ENCODE peak calls at places on chromosomes 11 and 22, in seven cellular contexts. H is neuronal stem cell, M is esophagus squamous epithelium, Q is choroid plexus epithelial cell, C is neural progenitor cell, L is GM23248, N is IMR-90. X is an unnamed sample.

GRCh38 chr11:110092577-110093406 is at the start of gene ZC3H12C:
- DNase-seq in M (peak), C (peak), L (peak), N (peak), Q (peak), H (peak), X (peak)

GRCh38 chr11:30879322-30880020 is 293.3 kb upstream of the MPPED2 start:
- DNase-seq in C (no peak), H (no peak), L (no peak), M (no peak), Q (no peak), N (no peak), X (no peak)

GRCh38 chr11:126479178-126479930 is 123.9 kb downstream of the ST3GAL4 start:
- DNase-seq in H (no peak), L (no peak), N (no peak), C (no peak), Q (no peak), M (no peak), X (no peak)

GRCh38 chr11:65428578-65429068 is 6.0 kb downstream of the NEAT1 start:
- DNase-seq in N (no peak), H (no peak), Q (no peak), C (no peak), M (no peak), L (no peak), X (no peak)

GRCh38 chr22:40215266-40215665 is 37.5 kb downstream of the TNRC6B start:
- DNase-seq in Q (no peak), N (no peak), C (no peak), M (no peak), H (no peak), L (no peak), X (no peak)

GRCh38 chr11:75191330-75191717 is 40.4 kb downstream of the SLCO2B1 start:
- DNase-seq in Q (no peak), N (no peak), H (peak), M (no peak), L (no peak), C (peak), X (no peak)

GRCh38 chr22:39135092-39135896 is 17.2 kb downstream of the CBX7 start:
- DNase-seq in L (peak), Q (peak), H (no peak), M (no peak), N (no peak), C (peak), X (no peak)

GRCh38 chr22:43880743-43881055 is 11.1 kb downstream of the PNPLA5 start:
- DNase-seq in M (no peak), H (no peak), C (no peak), Q (no peak), N (no peak), L (no peak), X (no peak)

GRCh38 chr22:29245626-29246385 is 22.0 kb downstream of the RHBDD3 start:
- DNase-seq in Q (peak), H (peak), C (peak), N (peak), M (peak), L (peak), X (peak)

GRCh38 chr11:14971865-14972580 is at the start of gene CALCA:
- DNase-seq in C (peak), L (peak), Q (no peak), N (no peak), M (no peak), H (no peak), X (no peak)

GRCh38 chr11:14974723-14975587 is 2.8 kb upstream of the CALCA start:
- DNase-seq in Q (peak), H (peak), C (peak), L (peak), N (peak), M (no peak), X (peak)

GRCh38 chr11:14973621-14974020 is 1.5 kb upstream of the CALCA start:
- DNase-seq in C (peak), Q (peak), N (peak), M (no peak), L (peak), H (peak), X (no peak)

GRCh38 chr11:14972581-14973490 is 685 bp upstream of the CALCA start:
- DNase-seq in N (no peak), M (no peak), Q (no peak), H (no peak), L (no peak), C (peak), X (no peak)

DNA sequence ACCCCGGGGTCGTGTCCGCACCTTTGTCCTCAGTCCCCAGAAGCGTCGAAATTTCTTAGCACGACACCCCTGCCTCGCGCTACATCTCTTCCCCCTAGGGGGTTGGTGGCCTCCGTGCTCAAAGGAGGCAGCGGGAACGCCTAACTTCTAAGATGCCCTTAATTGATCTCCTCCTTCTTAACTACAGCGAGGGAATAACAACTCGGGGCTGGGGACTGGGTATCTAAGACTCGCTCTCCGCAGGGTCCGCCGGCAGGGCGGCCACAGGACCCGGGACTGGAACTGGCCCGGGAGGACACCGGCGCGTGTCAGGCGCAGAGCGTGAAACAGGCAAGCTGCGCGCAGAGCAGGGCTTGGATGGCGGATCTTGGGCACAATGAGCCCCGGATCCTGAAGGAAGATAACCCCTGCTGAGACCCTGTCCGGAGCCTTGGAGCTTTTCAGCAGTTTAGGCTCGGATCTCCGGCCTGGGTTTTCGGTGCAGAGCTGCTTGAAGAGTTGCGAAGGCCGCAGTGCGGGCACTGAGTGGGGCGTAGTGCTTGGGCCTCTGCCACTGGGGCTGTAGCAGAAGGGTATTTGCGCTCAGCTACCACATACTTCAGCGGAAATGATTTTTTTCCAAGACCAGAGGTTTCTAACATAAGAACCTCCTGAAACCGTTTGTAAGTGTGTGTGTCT is 2.0 kb upstream of the CALCA start:
- DNase-seq in L (no peak), M (no peak), N (no peak), C (peak), Q (peak), H (peak), X (no peak)
- H3K4me3 ChIP-seq in L (no peak), M (no peak), N (no peak), C (peak), Q (no peak), H (peak), X (no peak)

DNA sequence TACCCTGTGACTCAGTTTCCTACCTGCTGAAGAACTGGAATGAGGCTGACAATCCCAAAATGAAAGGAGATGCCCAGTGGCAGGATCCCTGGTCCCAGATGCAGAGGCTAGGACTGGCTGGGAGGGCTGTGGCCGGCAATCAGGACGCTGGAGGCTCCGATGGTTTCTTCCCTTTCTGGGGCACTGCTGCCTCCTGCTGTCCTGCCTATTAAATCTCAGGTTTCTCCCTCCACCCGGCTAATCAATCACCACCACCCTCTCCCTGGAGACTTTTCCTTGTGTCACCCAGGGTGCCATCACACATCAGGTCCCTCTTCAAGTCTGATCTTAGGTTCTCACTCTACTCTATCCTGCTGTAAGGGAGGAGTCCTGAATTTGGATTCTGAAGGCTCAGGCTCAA is 82.6 kb downstream of the RCN1 start:
- DNase-seq in C (peak), Q (peak), H (peak), L (peak), N (peak), M (no peak), X (peak)
- H3K4me3 ChIP-seq in C (no peak), Q (no peak), H (no peak), L (peak), N (no peak), M (no peak), X (peak)

GRCh38 chr22:31998784-31999435 is 44.2 kb upstream of the SLC5A1 start:
- DNase-seq in N (no peak), H (no peak), Q (no peak), L (no peak), C (no peak), M (no peak), X (no peak)
- H3K4me3 ChIP-seq in N (no peak), H (no peak), Q (no peak), L (no peak), C (no peak), M (no peak), X (no peak)

DNA sequence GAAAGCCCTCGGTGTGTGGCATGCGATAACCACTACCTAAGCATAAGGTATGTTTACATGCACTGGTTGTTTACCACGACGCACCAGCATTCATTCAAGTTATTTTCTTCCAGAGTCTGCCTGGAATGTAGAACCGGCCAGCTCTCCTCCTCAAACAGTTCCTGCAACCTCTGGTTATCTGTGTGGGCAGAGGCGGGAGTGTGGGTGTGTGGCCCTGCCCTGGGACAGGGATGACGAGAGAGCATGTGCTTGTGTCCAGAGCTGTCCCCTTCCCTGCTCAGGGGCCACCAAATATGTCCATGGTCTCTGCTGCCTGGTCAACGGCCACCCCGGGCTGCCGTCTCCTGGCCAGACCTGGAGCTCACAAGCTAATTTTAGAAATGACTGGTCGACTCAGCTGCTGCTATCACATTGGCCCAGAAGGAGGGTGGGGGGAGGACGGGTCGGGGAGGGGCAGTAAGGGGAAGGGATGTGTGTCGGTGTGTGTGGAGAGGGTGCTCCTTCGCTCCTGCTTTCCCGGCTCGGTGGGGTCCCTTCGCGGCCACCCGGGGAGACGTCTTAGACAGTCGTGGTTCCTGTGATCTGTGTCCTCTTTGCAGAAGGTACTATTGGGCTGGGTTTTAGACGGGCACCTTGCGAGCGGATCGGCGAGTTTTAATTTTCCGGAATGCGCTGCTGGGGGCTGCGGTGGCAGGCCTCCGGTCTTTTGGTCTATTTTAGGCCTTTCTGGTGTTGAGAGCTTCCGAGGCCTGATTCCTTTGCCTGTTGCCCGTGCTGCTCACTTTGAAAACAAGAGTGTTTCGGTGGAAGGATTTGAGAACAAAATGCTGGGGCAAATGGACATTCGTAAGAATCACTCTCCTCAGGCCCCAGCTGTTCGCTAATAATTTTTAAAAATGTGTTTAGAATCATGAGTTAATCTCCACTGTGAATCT is at the start of gene MYO18B:
- DNase-seq in C (no peak), Q (no peak), N (no peak), L (no peak), M (no peak), H (no peak), X (no peak)
- H3K4me3 ChIP-seq in C (no peak), Q (no peak), N (no peak), L (no peak), M (no peak), H (no peak), X (no peak)

DNA sequence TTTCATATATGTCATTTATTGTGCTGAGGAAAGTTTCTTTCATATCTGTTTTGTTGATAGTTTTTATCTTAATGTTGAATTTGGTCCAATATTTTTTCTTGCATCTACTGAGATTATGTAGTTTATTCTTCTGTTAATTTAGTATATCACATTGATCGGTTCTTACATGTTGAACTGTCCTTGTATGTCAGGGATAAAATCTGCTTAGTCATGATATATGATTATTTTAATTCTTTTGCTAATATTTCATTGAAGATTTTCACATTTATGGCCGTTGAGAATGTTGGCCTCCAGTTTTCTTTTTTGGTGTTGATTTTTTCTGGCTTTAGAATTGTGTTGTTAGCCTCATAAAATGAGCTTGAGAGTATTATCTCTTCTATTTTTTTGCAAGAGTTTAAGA is 31.2 kb upstream of the CHORDC1 start:
- DNase-seq in L (no peak), H (no peak), M (no peak), C (no peak), N (no peak), Q (no peak), X (no peak)
- H3K4me3 ChIP-seq in L (no peak), H (no peak), M (no peak), C (no peak), N (no peak), Q (no peak), X (no peak)

GRCh38 chr11:95498731-95499396 is 267.9 kb upstream of the SESN3 start:
- DNase-seq in M (no peak), Q (no peak), N (no peak), H (peak), C (peak), L (peak), X (no peak)
- H3K4me3 ChIP-seq in M (no peak), Q (no peak), N (no peak), H (no peak), C (no peak), L (no peak), X (no peak)

GRCh38 chr22:46239261-46240048 is 10.6 kb downstream of the CDPF1 start:
- DNase-seq in L (no peak), M (no peak), C (no peak), N (no peak), Q (no peak), H (no peak), X (no peak)

GRCh38 chr22:46240917-46241316 is 9.2 kb downstream of the CDPF1 start:
- DNase-seq in M (no peak), Q (no peak), L (no peak), C (no peak), H (no peak), N (no peak), X (no peak)

GRCh38 chr22:46240073-46240472 is 10.0 kb downstream of the CDPF1 start:
- DNase-seq in C (no peak), Q (no peak), L (no peak), M (no peak), H (no peak), N (no peak), X (no peak)

GRCh38 chr22:46241397-46242007 is 8.6 kb downstream of the CDPF1 start:
- DNase-seq in Q (peak), L (no peak), M (no peak), N (no peak), C (no peak), H (no peak), X (no peak)

DNA sequence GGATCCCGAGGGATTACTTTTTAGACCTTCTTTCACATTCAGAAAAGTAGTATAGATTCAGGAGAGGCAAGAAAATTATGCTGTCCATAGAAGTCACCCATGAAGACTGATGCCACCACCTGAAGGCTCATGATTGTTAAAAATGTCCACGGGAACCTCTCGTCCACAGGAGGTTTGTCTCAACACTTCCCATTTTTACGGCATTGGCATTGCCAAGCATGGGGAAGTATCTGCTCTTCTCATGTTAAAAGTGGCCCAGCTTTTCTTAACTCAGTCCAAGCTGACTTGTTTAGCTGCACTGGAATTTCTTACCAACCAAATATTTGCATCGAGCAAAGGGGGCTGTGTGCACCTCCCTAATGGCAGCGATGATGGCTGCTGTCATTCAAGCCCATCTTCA is 9.6 kb downstream of the CDPF1 start:
- DNase-seq in C (no peak), L (no peak), H (no peak), M (no peak), N (no peak), Q (no peak), X (no peak)
- H3K4me3 ChIP-seq in C (no peak), L (no peak), H (no peak), M (no peak), N (no peak), Q (no peak), X (no peak)

GRCh38 chr11:114307524-114308203 is 11.5 kb downstream of the NNMT start:
- DNase-seq in M (no peak), C (no peak), L (peak), H (no peak), Q (peak), N (peak), X (peak)
- H3K4me3 ChIP-seq in M (no peak), C (no peak), L (peak), H (no peak), Q (peak), N (no peak), X (peak)

DNA sequence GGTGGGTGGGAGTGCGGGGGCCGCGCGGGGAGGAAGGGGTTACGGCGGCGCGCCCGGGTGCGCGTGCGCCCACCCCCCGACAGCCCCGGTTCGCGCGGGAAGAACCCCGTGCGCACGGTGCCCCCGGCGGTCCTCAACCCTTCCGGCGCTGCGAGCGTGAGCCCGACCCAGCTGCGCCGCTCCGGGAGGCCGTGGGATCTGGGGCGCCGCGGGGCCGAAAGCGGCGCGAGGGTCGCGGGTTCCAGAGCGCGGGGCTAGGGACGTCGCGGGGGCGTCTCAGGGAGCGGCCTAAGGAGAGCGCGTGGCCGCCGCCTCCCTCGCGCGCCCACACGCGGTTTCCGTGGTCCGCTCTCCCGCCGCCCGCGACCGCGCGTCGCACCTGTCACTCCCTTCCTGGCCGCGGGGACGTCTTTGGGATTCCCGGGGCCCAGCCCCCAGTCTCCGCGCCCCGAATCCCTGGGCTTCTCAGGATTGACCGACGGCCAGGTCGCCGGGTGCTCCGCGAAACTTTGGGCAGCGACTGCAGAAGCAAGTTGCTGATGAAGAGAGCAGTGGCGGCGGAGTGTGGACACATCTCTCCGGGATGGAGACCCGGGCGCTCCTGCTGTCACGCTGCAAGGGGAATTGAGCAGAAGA is 582 bp downstream of the SREBF2 start:
- DNase-seq in C (peak), L (peak), M (no peak), Q (no peak), H (no peak), N (no peak), X (peak)
- H3K4me3 ChIP-seq in C (peak), L (peak), M (peak), Q (peak), H (peak), N (peak), X (peak)

X was measured in fibroblast of mammary gland.